ENCODE peak calls at places on chromosomes 7 and 10, in five cellular contexts. C is NCI-H1105; T is left cardiac atrium; A is effector CD4-positive, alpha-beta T cell; K is neural crest cell. I is an unnamed sample.

GRCh38 chr10:86813101-86813500 is 56.7 kb downstream of the BMPR1A start:
- DNase-seq in K (no peak), T (no peak), C (no peak), A (no peak), I (no peak)

GRCh38 chr10:69639291-69640195 is 9.5 kb downstream of the FAM241B start:
- DNase-seq in T (peak), K (peak), A (peak), C (peak), I (peak)

GRCh38 chr10:62046522-62047239 is 145.2 kb downstream of the ARID5B start:
- DNase-seq in C (no peak), T (peak), K (no peak), A (no peak), I (peak)

GRCh38 chr7:49137978-49138377 is 213.6 kb downstream of the CDC14C start:
- DNase-seq in K (no peak), A (no peak), C (no peak), T (no peak), I (no peak)

GRCh38 chr7:150992833-150993302 is 2.1 kb downstream of the NOS3 start:
- DNase-seq in C (no peak), T (peak), K (peak), A (no peak), I (peak)

GRCh38 chr7:105205592-105206211 is 183.0 kb downstream of the SRPK2 start:
- DNase-seq in K (no peak), A (no peak), C (no peak), T (no peak), I (peak)

GRCh38 chr7:92644406-92645113 is 54.4 kb upstream of the FAM133B start:
- DNase-seq in A (no peak), T (peak), K (no peak), C (no peak), I (no peak)

GRCh38 chr10:60877066-60877776 is 66.8 kb downstream of the RHOBTB1 start:
- DNase-seq in A (no peak), T (no peak), C (no peak), K (no peak), I (no peak)

GRCh38 chr7:148436571-148436970 is 154.0 kb upstream of the C7orf33 start:
- DNase-seq in T (no peak), K (no peak), C (no peak), A (no peak), I (no peak)

GRCh38 chr10:13673165-13673564 is 86.4 kb downstream of the PRPF18 start:
- DNase-seq in C (no peak), K (no peak), A (no peak), T (no peak), I (no peak)

GRCh38 chr7:116970148-116970910 is 17.0 kb downstream of the ST7 start:
- DNase-seq in T (no peak), K (no peak), A (no peak), C (no peak), I (no peak)

GRCh38 chr10:123103944-123104343 is 31.8 kb upstream of the HMX3 start:
- DNase-seq in T (no peak), A (no peak), K (no peak), C (peak), I (no peak)

GRCh38 chr10:103761075-103761920 is 94.1 kb downstream of the SH3PXD2A start:
- DNase-seq in T (no peak), C (peak), A (no peak), K (no peak), I (no peak)

GRCh38 chr10:114685456-114685855 is 27.4 kb upstream of the ABLIM1 start:
- DNase-seq in T (peak), C (no peak), A (no peak), K (no peak), I (no peak)

GRCh38 chr7:130888017-130888371 is 154.0 kb upstream of the KLF14 start:
- DNase-seq in A (no peak), T (no peak), K (no peak), C (no peak), I (no peak)

GRCh38 chr7:33076737-33077136 is 14.2 kb upstream of the NT5C3A start:
- DNase-seq in K (no peak), C (no peak), T (no peak), A (no peak), I (no peak)

GRCh38 chr7:21167942-21168341 is 259.9 kb upstream of the SP4 start:
- DNase-seq in C (no peak), K (no peak), A (no peak), T (no peak), I (no peak)

GRCh38 chr7:142443614-142444013 is 185.8 kb upstream of the PRSS58 start:
- DNase-seq in K (no peak), C (no peak), A (no peak), T (no peak), I (no peak)

GRCh38 chr10:29658984-29659769 is 24.4 kb upstream of the SVIL start:
- DNase-seq in K (no peak), A (peak), T (peak), C (no peak), I (peak)

I was measured in activated CD4-positive, alpha-beta memory T cell treated with anti-CD3 and anti-CD28 coated beads, Interleukin-2, amount 10 ng/mL, durations not matched to agents 7 days and 5 days.